ENCODE peak calls at places on chromosomes 2 and 18, in four cellular contexts. One of them, this sample, is unnamed.

GRCh38 chr2:230124792-230125452 is 56.2 kb upstream of the SLC16A14 start:
- DNase-seq in cardiac muscle cell: no peak
- DNase-seq in psoas muscle: no peak
- DNase-seq in PC-3: no peak
- DNase-seq in this sample: no peak

GRCh38 chr18:62957885-62958472 is 242.6 kb downstream of the PHLPP1 start:
- DNase-seq in PC-3: peak; percentile 68
- DNase-seq in cardiac muscle cell: peak; percentile 61
- DNase-seq in psoas muscle: no peak
- DNase-seq in this sample: no peak

GRCh38 chr2:26016012-26016742 is 17.7 kb upstream of the RAB10 start:
- DNase-seq in psoas muscle: no peak
- DNase-seq in cardiac muscle cell: peak; percentile 55
- DNase-seq in PC-3: no peak
- DNase-seq in this sample: no peak

GRCh38 chr2:7685342-7686015 is 768.3 kb downstream of the RNF144A start:
- DNase-seq in psoas muscle: no peak
- DNase-seq in PC-3: peak; percentile 53
- DNase-seq in cardiac muscle cell: no peak
- DNase-seq in this sample: no peak

GRCh38 chr2:158060862-158061435 is 40.7 kb upstream of the UPP2 start:
- DNase-seq in cardiac muscle cell: peak; percentile 48
- DNase-seq in psoas muscle: no peak
- DNase-seq in PC-3: no peak
- DNase-seq in this sample: no peak

GRCh38 chr2:150585221-150585971 is 97.9 kb upstream of the RND3 start:
- DNase-seq in psoas muscle: no peak
- DNase-seq in PC-3: no peak
- DNase-seq in cardiac muscle cell: no peak
- DNase-seq in this sample: no peak

GRCh38 chr2:124983595-124983994 is 958.5 kb downstream of the CNTNAP5 start:
- DNase-seq in PC-3: peak; percentile 85
- DNase-seq in psoas muscle: no peak
- DNase-seq in cardiac muscle cell: peak; percentile 24
- DNase-seq in this sample: no peak

GRCh38 chr2:192498747-192499146 is 304.0 kb upstream of the TMEFF2 start:
- DNase-seq in cardiac muscle cell: no peak
- DNase-seq in psoas muscle: no peak
- DNase-seq in PC-3: no peak
- DNase-seq in this sample: no peak

GRCh38 chr2:16940214-16940613 is 274.6 kb upstream of the CYRIA start:
- DNase-seq in cardiac muscle cell: no peak
- DNase-seq in psoas muscle: no peak
- DNase-seq in PC-3: no peak
- DNase-seq in this sample: no peak

GRCh38 chr18:47775961-47776360 is 154.5 kb downstream of the SMAD2 start:
- DNase-seq in PC-3: peak; percentile 21
- DNase-seq in cardiac muscle cell: peak; percentile 41
- DNase-seq in psoas muscle: no peak
- DNase-seq in this sample: no peak

GRCh38 chr2:16899958-16900357 is 234.3 kb upstream of the CYRIA start:
- DNase-seq in PC-3: no peak
- DNase-seq in psoas muscle: no peak
- DNase-seq in cardiac muscle cell: no peak
- DNase-seq in this sample: no peak

GRCh38 chr2:32910883-32911598 is 35.7 kb upstream of the LTBP1 start:
- DNase-seq in cardiac muscle cell: no peak
- DNase-seq in psoas muscle: no peak
- DNase-seq in PC-3: no peak
- DNase-seq in this sample: no peak

GRCh38 chr18:48639772-48640432 is 101.1 kb downstream of the CTIF start:
- DNase-seq in PC-3: no peak
- DNase-seq in psoas muscle: no peak
- DNase-seq in cardiac muscle cell: no peak
- DNase-seq in this sample: no peak

GRCh38 chr2:123207245-123207644 is 817.8 kb upstream of the CNTNAP5 start:
- DNase-seq in cardiac muscle cell: no peak
- DNase-seq in psoas muscle: no peak
- DNase-seq in PC-3: no peak
- DNase-seq in this sample: no peak

GRCh38 chr18:58387716-58388115 is 241.2 kb downstream of the ALPK2 start:
- DNase-seq in PC-3: no peak
- DNase-seq in cardiac muscle cell: no peak
- DNase-seq in psoas muscle: no peak
- DNase-seq in this sample: peak; percentile 25

GRCh38 chr18:48874701-48875162 is 76.0 kb downstream of the SMAD7 start:
- DNase-seq in cardiac muscle cell: no peak
- DNase-seq in PC-3: no peak
- DNase-seq in psoas muscle: no peak
- DNase-seq in this sample: no peak

GRCh38 chr2:105772362-105772761 is 27.6 kb downstream of the NCK2 start:
- DNase-seq in PC-3: no peak
- DNase-seq in cardiac muscle cell: no peak
- DNase-seq in psoas muscle: no peak
- DNase-seq in this sample: no peak

GRCh38 chr2:57516740-57517340 is 529.8 kb upstream of the VRK2 start:
- DNase-seq in PC-3: peak; percentile 70
- DNase-seq in psoas muscle: no peak
- DNase-seq in cardiac muscle cell: peak; percentile 62
- DNase-seq in this sample: no peak

GRCh38 chr2:135701442-135701841 is 40.2 kb upstream of the UBXN4 start:
- DNase-seq in PC-3: peak; percentile 57
- DNase-seq in cardiac muscle cell: peak; percentile 28
- DNase-seq in psoas muscle: no peak
- DNase-seq in this sample: no peak

GRCh38 chr2:164826293-164827243 is 15.1 kb downstream of the COBLL1 start:
- DNase-seq in PC-3: peak; percentile 65
- DNase-seq in psoas muscle: no peak
- DNase-seq in cardiac muscle cell: peak; percentile 69
- DNase-seq in this sample: no peak

GRCh38 chr18:5456577-5457466 is 87.0 kb downstream of the EPB41L3 start:
- DNase-seq in psoas muscle: no peak
- DNase-seq in cardiac muscle cell: peak; percentile 71
- DNase-seq in PC-3: no peak
- DNase-seq in this sample: no peak

GRCh38 chr2:240637901-240638175 is 12.6 kb downstream of the GPR35 start:
- DNase-seq in psoas muscle: no peak
- DNase-seq in PC-3: no peak
- DNase-seq in cardiac muscle cell: no peak
- DNase-seq in this sample: no peak

GRCh38 chr2:120224256-120224655 is 1.1 kb upstream of the TMEM185B start:
- DNase-seq in cardiac muscle cell: no peak
- DNase-seq in PC-3: no peak
- DNase-seq in psoas muscle: no peak
- DNase-seq in this sample: no peak
- H3K4me3 ChIP-seq in cardiac muscle cell: no peak overlapping the region
- H3K4me3 ChIP-seq in PC-3: peak overlapping the region; percentile 70
- H3K4me3 ChIP-seq in psoas muscle: peak overlapping the region; percentile 86
- H3K4me3 ChIP-seq in this sample: no peak overlapping the region

DNA sequence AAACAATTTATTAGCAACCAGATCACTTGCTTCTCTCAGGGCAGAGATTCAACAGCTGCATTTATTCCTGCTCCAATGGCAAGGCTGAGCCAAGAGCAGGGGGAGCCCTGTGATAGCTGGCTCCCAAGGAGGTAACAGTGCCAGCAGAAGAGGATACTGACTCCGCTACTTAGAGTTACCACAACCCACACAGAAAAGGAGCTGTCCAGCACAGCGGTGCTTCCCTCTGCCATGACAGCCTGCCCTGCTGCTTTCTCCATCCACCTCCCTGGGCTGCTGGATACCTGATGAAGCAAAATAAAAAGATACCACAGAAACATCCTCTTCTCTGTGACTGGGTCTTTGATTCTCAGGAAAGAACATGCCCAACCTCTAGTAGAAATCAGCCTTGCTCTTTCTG is 467.2 kb downstream of the LRRTM4 start:
- DNase-seq in PC-3: no peak
- DNase-seq in cardiac muscle cell: no peak
- DNase-seq in psoas muscle: no peak
- DNase-seq in this sample: no peak
- H3K27ac ChIP-seq in PC-3: no peak overlapping the region
- H3K27ac ChIP-seq in cardiac muscle cell: no peak overlapping the region
- H3K27ac ChIP-seq in psoas muscle: no peak overlapping the region
- H3K27ac ChIP-seq in this sample: no peak overlapping the region

DNA sequence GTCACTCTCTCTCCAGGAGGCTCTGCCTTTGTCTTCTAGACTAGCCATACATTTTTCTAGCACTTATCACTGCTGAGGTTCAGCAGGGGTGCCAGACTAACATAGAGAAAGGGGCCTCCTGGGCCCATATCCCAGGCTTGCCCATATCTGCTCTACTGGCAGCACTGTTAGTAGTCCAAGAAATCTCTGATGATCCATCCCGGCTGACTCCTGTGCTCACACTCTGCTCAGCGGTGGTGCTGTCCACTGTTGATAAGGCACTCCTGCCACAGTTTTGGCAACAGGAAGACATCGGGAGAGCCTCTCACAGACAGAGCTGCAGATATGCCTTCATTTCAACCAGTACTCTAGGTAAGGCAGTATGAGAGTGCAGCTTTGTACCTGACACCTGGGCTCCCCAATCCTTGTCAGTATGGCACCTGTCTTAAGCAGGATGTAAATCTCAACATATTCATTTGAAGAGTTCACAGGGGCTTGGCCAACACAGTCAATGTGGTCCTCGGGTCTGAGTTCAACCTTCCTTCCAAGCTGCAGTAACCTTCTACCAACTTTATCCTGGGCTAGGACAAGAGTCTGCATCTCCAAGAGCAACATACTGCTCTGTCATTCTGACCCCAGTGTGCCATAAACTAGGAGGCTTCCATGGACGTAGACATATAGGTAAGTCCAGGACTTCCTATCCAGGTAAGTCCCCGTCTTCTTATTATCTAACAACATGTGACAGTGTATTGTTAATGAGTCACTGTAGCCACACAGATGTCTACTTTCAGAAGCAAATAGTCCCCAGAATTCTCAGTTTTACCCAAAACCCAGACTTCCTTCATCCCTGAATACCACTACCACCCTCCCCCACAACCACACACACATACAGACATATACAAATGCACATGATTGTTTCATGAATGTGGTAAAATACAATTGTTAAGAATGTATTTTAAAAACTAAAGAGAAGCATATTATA is 16.2 kb downstream of the KLF7 start:
- DNase-seq in psoas muscle: no peak
- DNase-seq in cardiac muscle cell: peak; percentile 66
- DNase-seq in PC-3: no peak
- DNase-seq in this sample: no peak
- H3K4me1 ChIP-seq in psoas muscle: peaks cover 53% of the 10 kb centered on the region
- H3K4me1 ChIP-seq in cardiac muscle cell: peaks cover 18% of the 10 kb centered on the region
- H3K4me1 ChIP-seq in PC-3: peaks cover 28% of the 10 kb centered on the region
- H3K4me1 ChIP-seq in this sample: peaks cover 48% of the 10 kb centered on the region

GRCh38 chr18:32470713-32471633 is at the start of gene GAREM1:
- DNase-seq in psoas muscle: peak; percentile 95
- DNase-seq in PC-3: peak; percentile 81
- DNase-seq in cardiac muscle cell: peak; percentile 99
- DNase-seq in this sample: peak; percentile 97
- H3K4me3 ChIP-seq in psoas muscle: peak within 1 kb of the TSS; percentile 78
- H3K4me3 ChIP-seq in PC-3: peak within 1 kb of the TSS; percentile 71
- H3K4me3 ChIP-seq in cardiac muscle cell: peak within 1 kb of the TSS; percentile 100
- H3K4me3 ChIP-seq in this sample: peak within 1 kb of the TSS; percentile 90

DNA sequence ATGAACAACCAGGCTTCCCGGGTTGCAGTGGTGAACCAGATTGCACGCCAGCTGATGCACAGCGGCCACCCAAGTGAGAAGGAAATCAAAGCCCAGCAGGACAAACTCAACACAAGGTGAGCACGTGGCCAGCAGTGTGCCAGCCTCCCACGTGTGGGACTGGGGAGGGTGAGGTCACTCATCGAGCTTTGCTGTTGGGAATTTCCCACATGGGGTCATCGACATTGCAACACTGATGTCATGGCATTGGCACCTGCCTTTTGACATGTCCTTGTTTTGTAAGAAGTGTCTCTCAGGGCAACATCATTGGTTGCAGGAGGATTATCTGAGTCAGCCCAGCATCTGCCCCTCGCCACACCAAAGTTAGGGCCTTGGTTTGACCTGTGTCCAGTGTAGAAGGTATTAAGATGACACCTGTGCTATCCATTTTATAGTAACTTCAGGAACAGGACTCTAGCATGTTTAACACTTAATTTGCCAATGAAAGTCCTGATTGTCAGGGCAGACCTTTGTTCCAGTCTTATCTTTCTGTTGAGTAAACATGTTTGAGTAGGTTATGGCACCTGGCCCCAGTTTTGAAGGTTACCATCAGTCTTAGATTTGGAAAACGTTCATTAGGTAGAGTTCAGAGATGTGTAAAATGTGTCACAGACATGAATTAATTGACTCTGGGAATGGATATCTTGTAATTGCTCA is 93.4 kb upstream of the EML6 start:
- DNase-seq in PC-3: peak; percentile 29
- DNase-seq in psoas muscle: peak; percentile 80
- DNase-seq in cardiac muscle cell: peak; percentile 46
- DNase-seq in this sample: peak; percentile 94
- H3K27ac ChIP-seq in PC-3: no peak overlapping the region
- H3K27ac ChIP-seq in psoas muscle: peak overlapping the region; percentile 59
- H3K27ac ChIP-seq in cardiac muscle cell: no peak overlapping the region
- H3K27ac ChIP-seq in this sample: peak overlapping the region; percentile 88

DNA sequence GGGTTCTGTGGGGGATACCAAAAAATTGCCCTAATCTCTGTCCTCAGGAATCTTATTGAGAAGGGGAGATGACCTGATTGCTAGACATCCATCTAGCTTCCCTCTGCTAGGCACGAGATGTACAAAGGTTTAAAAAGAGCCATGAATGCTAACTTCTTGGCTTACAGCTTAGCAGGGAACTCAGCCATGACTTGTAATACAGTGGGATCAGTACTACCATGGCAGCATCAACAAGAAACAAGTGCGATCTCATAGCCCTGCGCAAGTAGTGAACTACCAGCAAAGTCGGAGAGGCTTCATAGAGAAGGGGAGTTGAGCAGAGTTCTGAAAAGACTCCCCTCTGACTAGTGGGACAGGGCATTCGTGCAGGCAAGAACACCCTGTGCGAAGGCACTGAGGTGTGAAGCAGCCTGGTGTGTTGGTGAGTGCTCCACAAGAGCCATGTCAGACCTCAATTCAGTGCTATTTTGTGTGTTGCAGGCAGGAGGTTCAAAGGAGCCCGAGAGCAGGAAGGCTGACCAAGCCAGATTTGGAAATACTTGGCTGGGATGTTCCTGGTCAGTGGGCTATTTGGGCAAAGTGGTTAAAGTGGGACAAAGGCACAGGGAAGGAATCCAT is 130.0 kb downstream of the FMNL2 start:
- DNase-seq in psoas muscle: no peak
- DNase-seq in cardiac muscle cell: peak; percentile 30
- DNase-seq in PC-3: no peak
- DNase-seq in this sample: no peak
- H3K4me1 ChIP-seq in psoas muscle: peaks cover 80% of the 10 kb centered on the region
- H3K4me1 ChIP-seq in cardiac muscle cell: peaks cover 14% of the 10 kb centered on the region
- H3K4me1 ChIP-seq in PC-3: peaks cover 29% of the 10 kb centered on the region
- H3K4me1 ChIP-seq in this sample: peaks cover 29% of the 10 kb centered on the region

This sample was measured in SJSA1.